ENCODE peak calls at places on chromosomes 11 and 22, in nine cellular contexts. N, M, R, Y, T, I, W, C and F are unnamed samples.
A peak's percentile ranks its signal among the peaks of the same experiment; 100 is the strongest.

GRCh38 chr22:37175414-37176144 is 12.5 kb downstream of the C1QTNF6 start:
- DNase-seq in N (no peak), M (no peak), R (no peak), Y (no peak), T (no peak), I (peak; percentile 34), W (no peak), C (peak; percentile 57), F (no peak)

GRCh38 chr11:18106688-18107087 is 806 bp upstream of the SAAL1 start:
- DNase-seq in N (peak; percentile 40), M (no peak), R (no peak), Y (no peak), T (no peak), I (no peak), W (no peak), C (no peak), F (no peak)

GRCh38 chr11:43736502-43737193 is 56.1 kb downstream of the HSD17B12 start:
- DNase-seq in N (peak; percentile 92), M (no peak), R (no peak), Y (peak; percentile 72), T (no peak), I (no peak), W (no peak), C (no peak), F (no peak)

GRCh38 chr11:6431861-6432260 is 8.9 kb downstream of the HPX start:
- DNase-seq in N (no peak), M (peak; percentile 53), R (no peak), Y (peak; percentile 46), T (no peak), I (no peak), W (no peak), C (no peak), F (no peak)

GRCh38 chr22:30202531-30203006 is 44.0 kb downstream of the LIF start:
- DNase-seq in N (no peak), M (peak; percentile 70), R (no peak), Y (no peak), T (no peak), I (peak; percentile 57), W (no peak), C (peak; percentile 59), F (no peak)

GRCh38 chr11:116576523-116576922 is 196.3 kb downstream of the BUD13 start:
- DNase-seq in N (no peak), M (no peak), R (no peak), Y (no peak), T (no peak), I (no peak), W (no peak), C (no peak), F (no peak)

GRCh38 chr11:61264795-61265194 is 23.8 kb downstream of the PGA5 start:
- DNase-seq in N (no peak), M (no peak), R (no peak), Y (no peak), T (no peak), I (no peak), W (no peak), C (no peak), F (no peak)

GRCh38 chr11:33948494-33948893 is 56.6 kb upstream of the LMO2 start:
- DNase-seq in N (no peak), M (no peak), R (no peak), Y (no peak), T (no peak), I (no peak), W (no peak), C (no peak), F (no peak)

GRCh38 chr11:69372589-69373250 is 78.8 kb downstream of the MYEOV start:
- DNase-seq in N (no peak), M (no peak), R (no peak), Y (no peak), T (no peak), I (no peak), W (no peak), C (no peak), F (peak; percentile 34)

GRCh38 chr11:128481135-128481534 is 106.2 kb downstream of the ETS1 start:
- DNase-seq in N (no peak), M (no peak), R (no peak), Y (peak; percentile 74), T (no peak), I (no peak), W (no peak), C (no peak), F (no peak)

GRCh38 chr22:44455151-44455962 is 42.7 kb downstream of the RTL6 start:
- DNase-seq in N (no peak), M (no peak), R (peak; percentile 56), Y (no peak), T (no peak), I (no peak), W (no peak), C (no peak), F (peak; percentile 42)

GRCh38 chr11:122139595-122139866 is 23.5 kb upstream of the BLID start:
- DNase-seq in N (no peak), M (no peak), R (no peak), Y (no peak), T (no peak), I (no peak), W (no peak), C (no peak), F (no peak)

GRCh38 chr11:124672531-124673215 is 866 bp downstream of the SIAE start:
- DNase-seq in N (no peak), M (no peak), R (no peak), Y (no peak), T (no peak), I (no peak), W (no peak), C (no peak), F (no peak)

GRCh38 chr22:49233507-49234100 is 594.1 kb downstream of the BRD1 start:
- DNase-seq in N (no peak), M (no peak), R (no peak), Y (no peak), T (no peak), I (peak; percentile 21), W (no peak), C (no peak), F (no peak)

GRCh38 chr11:118212781-118213565 is 11.8 kb downstream of the JAML start:
- DNase-seq in N (no peak), M (no peak), R (no peak), Y (no peak), T (no peak), I (no peak), W (no peak), C (no peak), F (no peak)

GRCh38 chr11:116707250-116707649 is 65.5 kb downstream of the BUD13 start:
- DNase-seq in N (no peak), M (no peak), R (no peak), Y (no peak), T (no peak), I (no peak), W (no peak), C (peak; percentile 44), F (no peak)

GRCh38 chr11:73244589-73245240 is 26.6 kb downstream of the P2RY2 start:
- DNase-seq in N (no peak), M (no peak), R (no peak), Y (no peak), T (no peak), I (peak; percentile 22), W (no peak), C (no peak), F (no peak)

GRCh38 chr11:95282337-95282751 is 51.3 kb upstream of the SESN3 start:
- DNase-seq in N (no peak), M (peak; percentile 9), R (no peak), Y (peak; percentile 46), T (no peak), I (no peak), W (no peak), C (no peak), F (no peak)

GRCh38 chr11:84290647-84291046 is 1004.5 kb upstream of the CCDC90B start:
- DNase-seq in N (no peak), M (no peak), R (no peak), Y (no peak), T (no peak), I (no peak), W (no peak), C (no peak), F (no peak)